ENCODE peak calls at places on chromosomes 5 and 9, in seven cellular contexts. V is anterior cingulate cortex; X is psoas muscle; Z is AG04450; Q is activated T-cell treated with anti-CD3 and anti-CD28 coated beads for 1 hour; F is stimulated activated CD8-positive, alpha-beta memory T cell treated with anti-CD3 and anti-CD28 coated beads, Interleukin-12 subunit alpha, Interleukin-12 subunit beta, amount 100 ng/mL, for 1 hour; A is breast epithelium. R is an unnamed sample.

GRCh38 chr9:124040935-124041816 is 29.6 kb downstream of the LHX2 start:
- DNase-seq in V (peak), X (peak), Z (no peak), Q (peak), F (peak), A (no peak), R (peak)

GRCh38 chr5:141866111-141866510 is 12.1 kb downstream of the PCDH1 start:
- DNase-seq in V (peak), X (peak), Z (no peak), Q (no peak), F (no peak), A (peak), R (no peak)

GRCh38 chr5:41068169-41068568 is 3.0 kb downstream of the MROH2B start:
- DNase-seq in V (no peak), X (no peak), Z (no peak), Q (no peak), F (no peak), A (no peak), R (no peak)

GRCh38 chr5:91928751-91929521 is 545.8 kb upstream of the ARRDC3 start:
- DNase-seq in V (no peak), X (no peak), Z (no peak), Q (no peak), F (no peak), A (no peak), R (no peak)

GRCh38 chr5:98425626-98426025 is 347.8 kb upstream of the RGMB start:
- DNase-seq in V (no peak), X (no peak), Z (no peak), Q (no peak), F (no peak), A (no peak), R (no peak)

GRCh38 chr9:6525326-6526040 is 112.5 kb downstream of the UHRF2 start:
- DNase-seq in V (no peak), X (no peak), Z (peak), Q (no peak), F (no peak), A (no peak), R (no peak)

GRCh38 chr5:73213566-73213998 is 40.6 kb downstream of the TMEM174 start:
- DNase-seq in V (peak), X (no peak), Z (peak), Q (no peak), F (no peak), A (no peak), R (no peak)

GRCh38 chr9:124342946-124343485 is 72.2 kb downstream of the PSMB7 start:
- DNase-seq in V (peak), X (peak), Z (peak), Q (no peak), F (no peak), A (peak), R (peak)

GRCh38 chr5:3311443-3311842 is 284.2 kb upstream of the IRX1 start:
- DNase-seq in V (no peak), X (no peak), Z (no peak), Q (no peak), F (no peak), A (peak), R (no peak)

GRCh38 chr5:123199527-123199926 is 110.5 kb downstream of the PRDM6 start:
- DNase-seq in V (no peak), X (no peak), Z (no peak), Q (no peak), F (no peak), A (no peak), R (no peak)

GRCh38 chr9:2285411-2285810 is 270.3 kb downstream of the SMARCA2 start:
- DNase-seq in V (no peak), X (no peak), Z (no peak), Q (no peak), F (no peak), A (no peak), R (no peak)

GRCh38 chr5:92527311-92528078 is 1053.5 kb downstream of the NR2F1-AS1 start:
- DNase-seq in V (no peak), X (no peak), Z (no peak), Q (no peak), F (no peak), A (no peak), R (no peak)

GRCh38 chr5:14286574-14287399 is 143.6 kb downstream of the TRIO start:
- DNase-seq in V (no peak), X (no peak), Z (no peak), Q (no peak), F (no peak), A (no peak), R (no peak)

GRCh38 chr9:81814794-81815464 is 113.3 kb upstream of the SPATA31D4 start:
- DNase-seq in V (no peak), X (no peak), Z (no peak), Q (no peak), F (no peak), A (no peak), R (no peak)

GRCh38 chr9:117488659-117489058 is 73.8 kb upstream of the ASTN2 start:
- DNase-seq in V (no peak), X (no peak), Z (no peak), Q (no peak), F (no peak), A (no peak), R (no peak)

GRCh38 chr5:167295686-167296015 is 995.8 kb upstream of the WWC1 start:
- DNase-seq in V (no peak), X (no peak), Z (no peak), Q (no peak), F (no peak), A (no peak), R (no peak)

GRCh38 chr5:1345876-1346626 is 1.2 kb upstream of the CLPTM1L start:
- DNase-seq in V (no peak), X (no peak), Z (no peak), Q (no peak), F (no peak), A (no peak), R (no peak)

GRCh38 chr9:135898634-135899407 is 8.5 kb downstream of the CAMSAP1 start:
- DNase-seq in V (no peak), X (no peak), Z (peak), Q (no peak), F (no peak), A (no peak), R (no peak)

GRCh38 chr5:134857401-134857800 is 11.6 kb downstream of the C5orf24 start:
- DNase-seq in V (no peak), X (no peak), Z (no peak), Q (no peak), F (no peak), A (no peak), R (no peak)

GRCh38 chr5:5881294-5881693 is 458.8 kb downstream of the ICE1 start:
- DNase-seq in V (no peak), X (no peak), Z (no peak), Q (no peak), F (no peak), A (no peak), R (no peak)

GRCh38 chr9:106862115-106862945 is 636 bp upstream of the ZNF462 start:
- DNase-seq in V (no peak), X (peak), Z (no peak), Q (no peak), F (no peak), A (peak), R (peak)

GRCh38 chr5:83972909-83973308 is 252.3 kb upstream of the HAPLN1 start:
- DNase-seq in V (no peak), X (no peak), Z (no peak), Q (no peak), F (no peak), A (no peak), R (no peak)

GRCh38 chr9:33106372-33106771 is 29.9 kb upstream of the SMU1 start:
- DNase-seq in V (no peak), X (no peak), Z (no peak), Q (no peak), F (no peak), A (peak), R (no peak)

GRCh38 chr9:106218854-106219253 is 524.5 kb downstream of the TMEM38B start:
- DNase-seq in V (no peak), X (no peak), Z (no peak), Q (no peak), F (no peak), A (no peak), R (no peak)

GRCh38 chr9:13524245-13524644 is 244.8 kb upstream of the MPDZ start:
- DNase-seq in V (no peak), X (no peak), Z (no peak), Q (no peak), F (no peak), A (no peak), R (no peak)

GRCh38 chr9:38119570-38119969 is 50.5 kb upstream of the SHB start:
- DNase-seq in V (no peak), X (no peak), Z (no peak), Q (no peak), F (no peak), A (no peak), R (no peak)

GRCh38 chr9:35906923-35907699 is 1.1 kb downstream of the HRCT1 start:
- DNase-seq in V (no peak), X (peak), Z (no peak), Q (no peak), F (no peak), A (peak), R (peak)

GRCh38 chr9:125674981-125675973 is 31.7 kb downstream of the MAPKAP1 start:
- DNase-seq in V (no peak), X (no peak), Z (peak), Q (no peak), F (no peak), A (no peak), R (no peak)